ENCODE peak calls at places on chromosomes 11 and 22, in five cellular contexts. Z is ureter, M is neuronal stem cell, A is dermis microvascular lymphatic vessel endothelial cell, I is Peyer's patch. O is an unnamed sample.

GRCh38 chr22:24091551-24092420 is 80.7 kb downstream of the CABIN1 start:
- DNase-seq in Z (no peak), M (no peak), A (no peak), I (no peak), O (no peak)

GRCh38 chr11:18361154-18361553 is 33.2 kb upstream of the LDHA start:
- DNase-seq in Z (no peak), M (no peak), A (no peak), I (no peak), O (no peak)

GRCh38 chr11:78022397-78023396 is at the start of gene KCTD14:
- DNase-seq in Z (peak; percentile 62), M (no peak), A (no peak), I (no peak), O (peak; percentile 67)

GRCh38 chr22:36239150-36239400 is 252 bp downstream of the APOL2 start:
- DNase-seq in Z (no peak), M (no peak), A (no peak), I (no peak), O (no peak)

GRCh38 chr11:112963368-112963955 is 2.2 kb downstream of the NCAM1 start:
- DNase-seq in Z (no peak), M (peak; percentile 72), A (no peak), I (no peak), O (peak; percentile 75)

GRCh38 chr11:64643258-64643881 is 52.4 kb downstream of the SLC22A12 start:
- DNase-seq in Z (no peak), M (no peak), A (no peak), I (no peak), O (peak; percentile 86)

GRCh38 chr22:26409705-26410376 is 19.2 kb upstream of the ASPHD2 start:
- DNase-seq in Z (no peak), M (no peak), A (no peak), I (no peak), O (no peak)

GRCh38 chr11:19493446-19493845 is 219.2 kb upstream of the NAV2 start:
- DNase-seq in Z (no peak), M (no peak), A (no peak), I (no peak), O (peak; percentile 15)

GRCh38 chr22:25069758-25070461 is 117.4 kb downstream of the KIAA1671 start:
- DNase-seq in Z (no peak), M (no peak), A (no peak), I (no peak), O (no peak)

GRCh38 chr11:94574193-94574961 is 7.2 kb downstream of the PIWIL4 start:
- DNase-seq in Z (no peak), M (no peak), A (no peak), I (no peak), O (no peak)

GRCh38 chr11:130760515-130761125 is 155.7 kb downstream of the SNX19 start:
- DNase-seq in Z (no peak), M (no peak), A (no peak), I (no peak), O (no peak)

GRCh38 chr11:47499160-47499559 is 50.2 kb upstream of the RAPSN start:
- DNase-seq in Z (no peak), M (no peak), A (no peak), I (no peak), O (no peak)

GRCh38 chr11:3823303-3823702 is 14.9 kb downstream of the PGAP2 start:
- DNase-seq in Z (no peak), M (no peak), A (no peak), I (no peak), O (no peak)

GRCh38 chr22:36327922-36328551 is 59.7 kb downstream of the MYH9 start:
- DNase-seq in Z (no peak), M (no peak), A (no peak), I (no peak), O (no peak)

GRCh38 chr11:74318241-74318932 is 6.9 kb upstream of the P4HA3 start:
- DNase-seq in Z (no peak), M (no peak), A (no peak), I (no peak), O (no peak)

GRCh38 chr22:25437414-25438160 is 126.9 kb upstream of the GRK3 start:
- DNase-seq in Z (no peak), M (no peak), A (no peak), I (no peak), O (peak; percentile 72)

GRCh38 chr11:82936261-82936660 is 34.7 kb downstream of the DDIAS start:
- DNase-seq in Z (no peak), M (no peak), A (no peak), I (no peak), O (no peak)

GRCh38 chr11:115848614-115849013 is 344.4 kb upstream of the CADM1 start:
- DNase-seq in Z (no peak), M (no peak), A (no peak), I (no peak), O (no peak)

GRCh38 chr11:45848654-45849081 is 1.4 kb downstream of the CRY2 start:
- DNase-seq in Z (no peak), M (no peak), A (no peak), I (no peak), O (no peak)

GRCh38 chr11:122653911-122654310 is 1.6 kb upstream of the UBASH3B start:
- DNase-seq in Z (no peak), M (no peak), A (no peak), I (no peak), O (no peak)

GRCh38 chr11:98772799-98773198 is 247.9 kb upstream of the CNTN5 start:
- DNase-seq in Z (no peak), M (no peak), A (no peak), I (no peak), O (no peak)

GRCh38 chr11:122717264-122717867 is 61.8 kb downstream of the UBASH3B start:
- DNase-seq in Z (no peak), M (no peak), A (no peak), I (peak; percentile 86), O (no peak)

GRCh38 chr22:38034278-38034882 is 22.8 kb upstream of the PICK1 start:
- DNase-seq in Z (peak; percentile 85), M (peak; percentile 43), A (peak; percentile 55), I (no peak), O (peak; percentile 79)

GRCh38 chr11:112878228-112878627 is 83.0 kb upstream of the NCAM1 start:
- DNase-seq in Z (no peak), M (no peak), A (no peak), I (no peak), O (peak; percentile 31)

GRCh38 chr22:43151251-43152000 is at the start of gene TSPO:
- DNase-seq in Z (peak; percentile 80), M (peak; percentile 14), A (no peak), I (peak; percentile 66), O (peak; percentile 54)

GRCh38 chr22:42702675-42703074 is 18.0 kb downstream of the A4GALT start:
- DNase-seq in Z (no peak), M (no peak), A (no peak), I (no peak), O (no peak)

GRCh38 chr11:50072226-50073112 is 39.8 kb downstream of the OR4C45 start:
- DNase-seq in Z (no peak), M (no peak), A (no peak), I (no peak), O (no peak)

GRCh38 chr22:45504703-45505341 is 2.1 kb downstream of the FBLN1 start:
- DNase-seq in Z (peak; percentile 66), M (peak; percentile 83), A (no peak), I (no peak), O (peak; percentile 95)

GRCh38 chr11:117232022-117232878 is at the start of the genes PCSK7 and RNF214:
- DNase-seq in Z (peak; percentile 78), M (peak; percentile 88), A (peak; percentile 36), I (peak; percentile 83), O (peak; percentile 92)

GRCh38 chr22:30860176-30861105 is 108.1 kb downstream of the MORC2 start:
- DNase-seq in Z (peak; percentile 19), M (no peak), A (no peak), I (no peak), O (no peak)

GRCh38 chr11:122095950-122096942 is 19.8 kb downstream of the BLID start:
- DNase-seq in Z (no peak), M (no peak), A (no peak), I (no peak), O (no peak)

GRCh38 chr11:93017821-93018690 is 48.6 kb downstream of the MTNR1B start:
- DNase-seq in Z (no peak), M (no peak), A (no peak), I (no peak), O (no peak)

GRCh38 chr11:10715571-10715970 is 22.0 kb upstream of the IRAG1 start:
- DNase-seq in Z (no peak), M (no peak), A (no peak), I (no peak), O (no peak)

GRCh38 chr11:76783901-76784813 is 1.0 kb downstream of the TSKU start:
- DNase-seq in Z (peak; percentile 73), M (peak; percentile 85), A (no peak), I (no peak), O (peak; percentile 96)

GRCh38 chr11:121714356-121714755 is 261.6 kb upstream of the SORL1-AS1 start:
- DNase-seq in Z (no peak), M (no peak), A (no peak), I (no peak), O (no peak)

GRCh38 chr11:121032546-121032945 is 8.6 kb downstream of the TBCEL start:
- DNase-seq in Z (no peak), M (no peak), A (no peak), I (no peak), O (no peak)

GRCh38 chr11:75352417-75353206 is 1.2 kb upstream of the ARRB1 start:
- DNase-seq in Z (no peak), M (no peak), A (no peak), I (peak; percentile 59), O (no peak)

GRCh38 chr11:123111465-123111864 is 49.5 kb upstream of the HSPA8 start:
- DNase-seq in Z (no peak), M (peak; percentile 39), A (peak; percentile 15), I (no peak), O (peak; percentile 70)

GRCh38 chr11:43579171-43579918 is 101.2 kb upstream of the HSD17B12 start:
- DNase-seq in Z (no peak), M (no peak), A (peak; percentile 20), I (no peak), O (peak; percentile 79)

O was measured in neural progenitor cell.